ENCODE peak calls at places on chromosomes 13 and 19, in four cellular contexts. V, O, M and F are unnamed samples.

GRCh38 chr13:107258599-107259187 is 690.8 kb upstream of the ARGLU1 start:
- DNase-seq in V (no peak), O (no peak), M (no peak), F (no peak)

GRCh38 chr19:47002106-47002766 is 17.4 kb upstream of the NPAS1 start:
- DNase-seq in V (no peak), O (peak; percentile 40), M (peak; percentile 45), F (no peak)

GRCh38 chr19:5693195-5694166 is 3.4 kb downstream of the RPL36 start:
- DNase-seq in V (peak; percentile 65), O (no peak), M (no peak), F (no peak)

GRCh38 chr19:35348909-35349611 is 1.4 kb downstream of the FFAR1 start:
- DNase-seq in V (peak; percentile 46), O (no peak), M (no peak), F (peak; percentile 72)

GRCh38 chr13:79423340-79423739 is 17.3 kb upstream of the RBM26 start:
- DNase-seq in V (no peak), O (no peak), M (no peak), F (no peak)

GRCh38 chr13:78241278-78241919 is 322.8 kb upstream of the EDNRB start:
- DNase-seq in V (no peak), O (peak; percentile 21), M (no peak), F (no peak)

GRCh38 chr13:31485651-31486051 is 253.7 kb upstream of the RXFP2 start:
- DNase-seq in V (no peak), O (no peak), M (no peak), F (no peak)

GRCh38 chr13:98286814-98287213 is 109.7 kb upstream of the RNF113B start:
- DNase-seq in V (no peak), O (no peak), M (no peak), F (no peak)

GRCh38 chr19:16309653-16310052 is 15.0 kb upstream of the KLF2 start:
- DNase-seq in V (no peak), O (no peak), M (no peak), F (no peak)

GRCh38 chr19:14337510-14337909 is 43.7 kb upstream of the ADGRE5 start:
- DNase-seq in V (no peak), O (peak; percentile 76), M (peak; percentile 61), F (no peak)

GRCh38 chr19:17855333-17856152 is 4.2 kb upstream of the RPL18A start:
- DNase-seq in V (peak; percentile 90), O (peak; percentile 92), M (peak; percentile 93), F (peak; percentile 95)

GRCh38 chr19:18415177-18415867 is 3.9 kb upstream of the SSBP4 start:
- DNase-seq in V (peak; percentile 92), O (peak; percentile 54), M (no peak), F (no peak)

GRCh38 chr13:38202730-38203129 is 146.9 kb upstream of the UFM1 start:
- DNase-seq in V (no peak), O (no peak), M (no peak), F (no peak)

GRCh38 chr13:82664183-82664582 is 1218.1 kb downstream of the SLITRK1 start:
- DNase-seq in V (no peak), O (no peak), M (no peak), F (no peak)

GRCh38 chr19:54420068-54420382 is 4.8 kb downstream of the TTYH1 start:
- DNase-seq in V (no peak), O (no peak), M (no peak), F (no peak)

GRCh38 chr19:54421169-54421516 is 5.9 kb downstream of the TTYH1 start:
- DNase-seq in V (no peak), O (no peak), M (no peak), F (no peak)

GRCh38 chr19:54418930-54419800 is 3.9 kb downstream of the TTYH1 start:
- DNase-seq in V (no peak), O (no peak), M (no peak), F (no peak)

GRCh38 chr19:54421521-54421920 is 6.3 kb downstream of the TTYH1 start:
- DNase-seq in V (no peak), O (no peak), M (no peak), F (no peak)

DNA sequence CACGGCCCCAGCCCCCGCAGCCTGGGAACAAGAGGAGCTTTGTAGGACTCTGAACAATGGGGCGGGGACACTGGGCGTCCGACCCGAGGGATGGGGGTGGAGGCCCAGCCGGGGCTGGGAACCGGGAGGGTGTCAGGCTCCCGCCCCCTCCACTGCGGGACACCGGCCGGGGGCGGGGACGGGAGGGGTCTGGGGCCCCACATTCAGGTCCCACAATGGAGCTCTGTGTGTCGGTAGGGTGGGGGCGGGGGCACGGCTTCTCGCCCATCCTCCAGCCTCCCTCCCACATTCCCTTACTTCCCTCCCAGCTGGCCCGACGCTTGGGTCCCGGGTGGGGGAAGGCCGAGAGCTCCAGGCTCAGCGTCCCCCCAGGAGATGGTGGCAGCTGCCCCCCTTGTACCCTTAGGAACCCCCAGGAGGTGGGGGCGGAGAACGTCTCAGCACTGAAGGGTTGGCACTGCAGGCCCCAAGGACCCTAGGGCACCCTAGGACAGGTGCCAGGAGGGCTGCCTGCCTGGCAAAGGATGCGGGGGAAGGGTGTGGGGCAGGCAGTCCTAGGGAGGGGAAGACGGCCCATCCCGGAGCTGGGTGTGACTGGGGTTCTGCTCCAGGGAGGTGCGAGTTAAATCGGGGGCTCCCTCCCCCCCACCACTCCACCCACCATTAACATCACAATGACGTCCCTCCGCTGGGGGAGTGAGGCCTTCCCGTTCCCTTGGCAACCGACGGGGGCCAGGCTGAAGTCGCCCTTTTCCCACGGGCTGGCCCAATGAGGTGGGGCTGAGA is 5.3 kb downstream of the TTYH1 start:
- DNase-seq in V (peak; percentile 79), O (no peak), M (no peak), F (no peak)
- TF ChIP-seq POLR2AphosphoS5 in V (no peak), O (no peak), M (no peak), F (peak; percentile 39)

DNA sequence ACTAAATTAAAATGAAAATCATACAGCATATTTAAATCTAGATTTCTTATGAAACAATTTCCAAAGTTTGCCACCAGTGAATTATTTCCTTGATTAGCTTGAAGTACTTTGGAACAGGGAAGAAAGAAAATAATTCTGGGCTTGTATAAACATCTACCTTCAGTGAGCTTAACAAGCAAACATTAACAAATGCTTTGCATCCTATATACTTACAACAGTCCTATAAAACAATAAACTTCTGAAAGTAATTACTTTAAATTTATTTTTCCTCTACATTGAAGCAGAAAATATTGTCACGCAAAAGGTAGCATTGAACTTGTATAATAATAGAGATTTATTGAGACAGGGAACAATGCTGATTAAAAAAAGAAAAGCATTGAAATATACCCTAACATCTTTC is 164.8 kb downstream of the DACH1 start:
- DNase-seq in V (no peak), O (no peak), M (no peak), F (no peak)
- TF ChIP-seq POLR2A in V (no peak), O (no peak), M (no peak), F (no peak)

GRCh38 chr19:42196011-42197001 is 21.2 kb downstream of the DEDD2 start:
- DNase-seq in V (no peak), O (no peak), M (no peak), F (no peak)

GRCh38 chr19:42200116-42200740 is 17.2 kb downstream of the DEDD2 start:
- DNase-seq in V (no peak), O (no peak), M (no peak), F (no peak)

GRCh38 chr19:42198676-42199439 is 18.6 kb downstream of the DEDD2 start:
- DNase-seq in V (no peak), O (peak; percentile 72), M (peak; percentile 44), F (no peak)

GRCh38 chr19:42199440-42200115 is 17.9 kb downstream of the DEDD2 start:
- DNase-seq in V (peak; percentile 76), O (peak; percentile 53), M (peak; percentile 34), F (no peak)

GRCh38 chr19:42197375-42197817 is 20.1 kb downstream of the DEDD2 start:
- DNase-seq in V (no peak), O (no peak), M (no peak), F (no peak)
- H3K4me1 ChIP-seq in V (no peaks in the 10 kb centered on the region), O (no peaks in the 10 kb centered on the region), M (peaks cover 58% of the 10 kb centered on the region), F (peaks cover 8% of the 10 kb centered on the region)

DNA sequence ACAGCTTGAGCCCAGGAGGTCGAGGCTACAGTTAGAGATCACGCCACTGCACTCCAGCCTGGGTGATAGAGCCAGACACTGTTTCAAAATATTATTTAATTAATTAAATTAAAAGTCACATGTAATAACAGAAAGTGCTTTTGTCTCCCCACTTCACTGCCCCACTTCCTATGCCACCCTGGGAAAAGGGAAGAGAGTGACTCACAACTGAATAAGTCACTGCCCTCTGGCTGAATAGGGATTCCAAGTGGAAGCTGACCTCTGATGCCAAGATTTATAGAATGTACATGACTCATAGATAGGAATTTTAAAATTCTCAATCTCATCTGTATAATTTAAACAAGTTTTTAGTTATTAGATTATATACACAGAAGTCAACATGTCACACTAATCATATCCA is 22.2 kb upstream of the ERVV-1 start:
- DNase-seq in V (no peak), O (no peak), M (no peak), F (no peak)
- TF ChIP-seq POLR2AphosphoS5 in V (no peak), O (no peak), M (no peak), F (no peak)

DNA sequence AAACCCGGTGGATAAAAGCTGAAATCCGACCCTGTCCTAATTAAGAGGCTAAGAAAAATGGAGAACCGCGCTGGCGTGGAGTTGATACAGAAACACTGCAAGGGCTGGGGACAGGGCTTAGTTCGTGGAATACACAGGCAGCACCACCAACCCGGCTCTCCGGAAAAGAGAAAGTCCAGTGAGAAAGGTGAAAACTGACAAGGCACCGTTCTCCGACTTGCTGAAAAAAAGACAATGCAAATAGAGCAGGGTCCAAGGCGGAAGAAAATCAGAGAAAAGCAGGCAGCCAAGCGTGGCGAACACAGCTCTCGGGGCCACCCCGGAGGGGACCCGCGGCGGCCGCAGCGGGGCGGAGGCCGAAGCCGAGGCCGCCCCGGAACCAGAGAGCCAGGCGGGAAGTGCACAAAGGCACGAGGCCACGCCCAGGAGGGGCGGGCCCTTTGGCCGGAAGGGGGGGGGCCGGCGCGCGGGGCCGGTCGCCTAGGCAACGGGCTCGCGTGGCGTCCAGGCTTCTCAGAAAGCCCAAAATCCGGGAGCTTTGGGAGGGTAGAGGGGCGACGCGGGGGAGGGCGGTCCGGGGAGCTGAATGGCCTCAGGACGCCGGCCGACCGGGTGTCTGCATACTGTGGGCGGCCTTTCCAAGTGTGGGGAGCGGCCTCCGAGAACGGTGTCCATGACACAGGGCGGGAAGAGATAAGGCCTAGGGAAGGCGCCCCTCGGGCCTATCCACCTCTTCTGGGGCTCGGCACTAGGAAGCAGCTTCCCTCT is 1.2 kb upstream of the ING1 start:
- DNase-seq in V (peak; percentile 93), O (peak; percentile 91), M (peak; percentile 89), F (peak; percentile 96)
- TF ChIP-seq POLR2A in V (peak; percentile 96), O (peak; percentile 93), M (peak; percentile 42), F (peak; percentile 92)

GRCh38 chr13:75762967-75763366 is 126.8 kb downstream of the LMO7 start:
- DNase-seq in V (no peak), O (no peak), M (no peak), F (no peak)

GRCh38 chr13:75764251-75764650 is 128.1 kb downstream of the LMO7 start:
- DNase-seq in V (no peak), O (no peak), M (no peak), F (no peak)

GRCh38 chr13:75769141-75769905 is 133.2 kb downstream of the LMO7 start:
- DNase-seq in V (no peak), O (no peak), M (no peak), F (no peak)

GRCh38 chr13:75763511-75763910 is 127.4 kb downstream of the LMO7 start:
- DNase-seq in V (no peak), O (no peak), M (no peak), F (no peak)

DNA sequence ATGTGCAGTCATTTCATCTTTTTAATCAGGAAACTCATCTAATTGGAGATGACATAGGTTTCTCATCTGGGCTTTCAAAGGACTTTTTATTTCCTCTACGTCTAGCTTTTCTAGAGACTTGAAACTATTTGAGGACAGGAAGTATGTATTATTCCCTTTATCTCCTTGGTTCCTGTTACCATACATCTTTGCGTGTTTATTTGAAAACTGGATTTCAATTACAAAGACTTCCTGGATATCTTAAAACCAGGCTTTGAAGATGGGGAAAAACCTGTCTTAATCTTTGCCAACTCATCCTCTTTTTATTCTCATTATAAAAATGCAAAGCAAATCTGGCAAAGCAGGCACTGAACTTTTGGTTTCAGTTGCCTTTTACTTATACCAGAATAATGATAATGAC is 130.5 kb downstream of the LMO7 start:
- DNase-seq in V (no peak), O (no peak), M (no peak), F (no peak)
- H3K4me1 ChIP-seq in V (peaks cover 6% of the 10 kb centered on the region), O (no peaks in the 10 kb centered on the region), M (peaks cover 52% of the 10 kb centered on the region), F (peaks cover 32% of the 10 kb centered on the region)